ENCODE peak calls at places on chromosomes 16 and 17, in ten cellular contexts. G is tibial nerve, V is gastrocnemius medialis, D is K562, X is esophagus squamous epithelium, C is sigmoid colon, H is A549, K is IMR-90, L is upper lobe of left lung, I is HepG2. F is an unnamed sample. For H3K4me1, the result is how much of the 10 kb centered on the place peaks cover.

GRCh38 chr16:1870365-1871082 is 1.4 kb downstream of the MEIOB start:
- DNase-seq in G (no peak), V (no peak), D (no peak), X (no peak), C (no peak), H (peak), K (peak), L (no peak), I (peak), F (no peak)

GRCh38 chr17:81646869-81647600 is 9.3 kb downstream of the PDE6G start:
- DNase-seq in G (no peak), V (no peak), D (peak), X (no peak), C (no peak), H (no peak), K (no peak), L (no peak), I (no peak), F (no peak)

GRCh38 chr17:2610195-2610594 is 16.7 kb downstream of the PAFAH1B1 start:
- DNase-seq in G (no peak), V (no peak), D (no peak), X (no peak), C (no peak), H (no peak), K (no peak), L (no peak), I (no peak), F (no peak)

GRCh38 chr17:77307479-77308198 is 166.9 kb downstream of the SEC14L1 start:
- DNase-seq in G (no peak), V (no peak), D (no peak), X (no peak), C (no peak), H (no peak), K (no peak), L (no peak), I (no peak), F (no peak)

GRCh38 chr16:58125781-58126335 is 3.3 kb downstream of the CFAP20 start:
- DNase-seq in G (no peak), V (no peak), D (no peak), X (no peak), C (no peak), H (no peak), K (no peak), L (no peak), I (no peak), F (no peak)

GRCh38 chr16:80659865-80660264 is 119.1 kb downstream of the DYNLRB2 start:
- DNase-seq in G (no peak), V (no peak), D (no peak), X (no peak), C (no peak), H (no peak), K (no peak), L (no peak), I (no peak), F (no peak)

GRCh38 chr16:14302399-14303181 is 231.5 kb downstream of the MRTFB start:
- DNase-seq in G (no peak), V (no peak), D (peak), X (no peak), C (no peak), H (peak), K (no peak), L (peak), I (no peak), F (no peak)

GRCh38 chr17:44352922-44353655 is 8.0 kb downstream of the GRN start:
- DNase-seq in G (no peak), V (no peak), D (no peak), X (no peak), C (no peak), H (no peak), K (no peak), L (no peak), I (no peak), F (no peak)

GRCh38 chr17:60170835-60171752 is 21.3 kb downstream of the CA4 start:
- DNase-seq in G (no peak), V (no peak), D (peak), X (no peak), C (no peak), H (no peak), K (peak), L (no peak), I (no peak), F (no peak)

GRCh38 chr16:66954097-66954659 is 6.9 kb upstream of the CES3 start:
- DNase-seq in G (peak), V (peak), D (peak), X (no peak), C (peak), H (peak), K (peak), L (no peak), I (peak), F (peak)

GRCh38 chr17:28986714-28987367 is 19.0 kb downstream of the SEZ6 start:
- DNase-seq in G (no peak), V (no peak), D (no peak), X (no peak), C (no peak), H (no peak), K (no peak), L (no peak), I (no peak), F (no peak)

GRCh38 chr17:81923302-81924260 is 4.0 kb downstream of the MAFG start:
- DNase-seq in G (peak), V (peak), D (peak), X (no peak), C (peak), H (peak), K (peak), L (peak), I (no peak), F (peak)

GRCh38 chr17:43170140-43170765 is 761 bp upstream of the NBR1 start:
- DNase-seq in G (peak), V (peak), D (peak), X (peak), C (peak), H (peak), K (peak), L (no peak), I (peak), F (peak)

GRCh38 chr17:75722076-75722475 is 817 bp downstream of the ITGB4 start:
- DNase-seq in G (no peak), V (no peak), D (no peak), X (no peak), C (no peak), H (no peak), K (no peak), L (no peak), I (no peak), F (peak)
- TF ChIP-seq POLR2A in G (peak), V (no peak), D (no peak), X (no peak), C (no peak), H (no peak), K (no peak), L (no peak), I (no peak), F (peak)

GRCh38 chr16:25006504-25007055 is 8.6 kb downstream of the ARHGAP17 start:
- DNase-seq in G (no peak), V (no peak), D (no peak), X (no peak), C (no peak), H (no peak), K (peak), L (no peak), I (peak), F (no peak)
- H3K4me1 ChIP-seq in G (under half), V (half or more), D (under half), X (under half), C (half or more), H (under half), K (under half), L (half or more), I (half or more), F (half or more)

DNA sequence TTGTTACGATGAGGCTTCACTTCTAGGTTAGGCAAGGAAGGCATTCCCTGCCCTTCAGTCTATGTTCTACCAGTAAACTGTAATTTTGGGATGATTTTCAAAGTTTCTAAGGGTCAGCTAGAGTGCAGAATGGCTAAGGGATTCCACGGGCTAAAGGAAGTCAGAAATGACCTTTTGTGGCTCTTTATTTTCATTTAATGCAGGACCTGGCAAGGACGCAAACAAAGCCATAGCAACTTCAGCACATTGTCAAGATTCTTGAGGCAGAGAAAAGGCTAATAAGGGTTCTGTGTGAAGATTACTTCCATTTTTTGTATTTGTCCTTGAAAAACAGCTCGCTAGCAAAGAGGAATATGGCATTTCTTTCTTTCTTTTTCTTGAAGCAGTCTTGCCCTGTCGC is 76.6 kb downstream of the STX8 start:
- DNase-seq in G (no peak), V (no peak), D (no peak), X (no peak), C (no peak), H (no peak), K (no peak), L (no peak), I (no peak), F (no peak)
- H3K4me3 ChIP-seq in G (no peak), V (no peak), D (no peak), X (no peak), C (no peak), H (no peak), K (no peak), L (no peak), I (no peak), F (no peak)

GRCh38 chr16:3010510-3010909 is 2.2 kb upstream of the CLDN9 start:
- DNase-seq in G (no peak), V (no peak), D (no peak), X (no peak), C (no peak), H (no peak), K (no peak), L (no peak), I (no peak), F (no peak)

GRCh38 chr16:3007957-3008748 is 4.6 kb upstream of the CLDN9 start:
- DNase-seq in G (no peak), V (no peak), D (peak), X (no peak), C (no peak), H (no peak), K (no peak), L (no peak), I (no peak), F (peak)

GRCh38 chr16:3012246-3012645 is 477 bp upstream of the CLDN9 start:
- DNase-seq in G (no peak), V (no peak), D (no peak), X (no peak), C (no peak), H (no peak), K (no peak), L (no peak), I (no peak), F (no peak)

GRCh38 chr16:3008749-3009088 is 4.0 kb upstream of the CLDN9 start:
- DNase-seq in G (no peak), V (no peak), D (peak), X (no peak), C (no peak), H (no peak), K (no peak), L (no peak), I (no peak), F (no peak)

DNA sequence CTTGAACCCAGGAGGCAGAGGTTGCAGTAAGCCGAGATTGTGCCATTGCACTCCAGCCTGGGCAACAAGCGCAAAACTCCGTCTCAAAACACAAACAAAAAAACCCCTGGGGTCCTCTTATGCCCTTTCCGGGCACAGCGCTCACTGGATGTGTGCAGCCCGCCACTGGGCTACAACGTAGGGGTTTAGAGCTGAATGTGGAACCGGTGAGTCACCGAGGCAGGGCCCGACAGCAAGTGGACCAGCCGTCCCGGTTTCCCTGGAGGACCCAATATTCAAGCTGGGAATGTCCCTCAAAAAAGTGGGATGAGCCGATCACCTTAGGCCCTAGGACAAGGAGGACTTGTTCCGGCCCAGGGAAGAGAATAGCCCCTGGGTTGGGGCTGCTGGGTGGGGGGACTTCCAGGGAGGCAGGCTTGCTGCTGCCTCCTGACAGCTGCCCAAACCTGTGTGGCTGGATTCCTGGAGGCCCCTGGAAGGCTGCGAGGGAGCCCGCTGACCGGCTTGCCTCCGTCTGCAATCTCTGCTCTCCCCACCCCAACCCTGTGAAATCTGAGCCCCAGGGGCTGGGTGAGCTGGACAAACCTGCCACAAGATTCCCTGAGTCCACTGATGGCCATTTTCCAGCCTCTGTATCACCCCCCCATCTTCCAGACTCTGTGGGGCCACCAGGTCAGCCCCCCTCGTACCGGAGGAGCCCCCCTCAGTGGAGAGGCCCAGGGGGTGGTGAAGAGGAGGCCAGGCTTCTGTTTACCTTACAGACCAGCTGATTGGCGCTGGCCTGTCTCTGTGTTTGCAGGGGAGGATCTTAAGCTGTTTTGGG is 2.9 kb upstream of the CLDN9 start:
- DNase-seq in G (no peak), V (no peak), D (no peak), X (no peak), C (no peak), H (no peak), K (peak), L (no peak), I (no peak), F (no peak)
- TF ChIP-seq POLR2A in G (no peak), V (no peak), D (no peak), X (no peak), C (no peak), H (no peak), K (no peak), L (no peak), I (no peak), F (no peak)

GRCh38 chr16:89334050-89334449 is 116.5 kb downstream of the ZNF778 start:
- DNase-seq in G (no peak), V (no peak), D (no peak), X (no peak), C (no peak), H (no peak), K (no peak), L (no peak), I (no peak), F (no peak)
- H3K4me1 ChIP-seq in G (under half), V (half or more), D (half or more), X (half or more), C (half or more), H (half or more), K (under half), L (half or more), I (half or more), F (under half)